ENCODE peak calls at places on chromosome 13, in four cellular contexts. One of them, this sample, is unnamed.

GRCh38 chr13:91046715-91047327 is 300.7 kb upstream of the MIR17HG start:
- DNase-seq in transverse colon: no peak
- DNase-seq in activated B cell treated with CpG ODN at 0.5 μM for 24 hours: no peak
- DNase-seq in cardiac muscle cell: peak
- DNase-seq in this sample: no peak

GRCh38 chr13:106867249-106867648 is 299.3 kb upstream of the ARGLU1 start:
- DNase-seq in activated B cell treated with CpG ODN at 0.5 μM for 24 hours: no peak
- DNase-seq in transverse colon: no peak
- DNase-seq in cardiac muscle cell: no peak
- DNase-seq in this sample: peak

GRCh38 chr13:46905249-46905648 is 8.4 kb upstream of the HTR2A start:
- DNase-seq in cardiac muscle cell: no peak
- DNase-seq in transverse colon: no peak
- DNase-seq in activated B cell treated with CpG ODN at 0.5 μM for 24 hours: no peak
- DNase-seq in this sample: no peak

GRCh38 chr13:76992548-76993001 is 694 bp downstream of the CLN5 start:
- DNase-seq in cardiac muscle cell: peak
- DNase-seq in activated B cell treated with CpG ODN at 0.5 μM for 24 hours: peak
- DNase-seq in transverse colon: peak
- DNase-seq in this sample: no peak

GRCh38 chr13:66899955-66900354 is 330.2 kb downstream of the PCDH9 start:
- DNase-seq in activated B cell treated with CpG ODN at 0.5 μM for 24 hours: no peak
- DNase-seq in transverse colon: no peak
- DNase-seq in cardiac muscle cell: no peak
- DNase-seq in this sample: no peak

GRCh38 chr13:62122434-62122833 is 706.8 kb upstream of the PCDH20 start:
- DNase-seq in activated B cell treated with CpG ODN at 0.5 μM for 24 hours: no peak
- DNase-seq in transverse colon: no peak
- DNase-seq in cardiac muscle cell: no peak
- DNase-seq in this sample: no peak

GRCh38 chr13:29909975-29910674 is 59.7 kb upstream of the UBL3 start:
- DNase-seq in activated B cell treated with CpG ODN at 0.5 μM for 24 hours: no peak
- DNase-seq in cardiac muscle cell: no peak
- DNase-seq in transverse colon: no peak
- DNase-seq in this sample: no peak

GRCh38 chr13:92126399-92126798 is 728.0 kb downstream of the GPC5 start:
- DNase-seq in activated B cell treated with CpG ODN at 0.5 μM for 24 hours: no peak
- DNase-seq in transverse colon: no peak
- DNase-seq in cardiac muscle cell: no peak
- DNase-seq in this sample: no peak

DNA sequence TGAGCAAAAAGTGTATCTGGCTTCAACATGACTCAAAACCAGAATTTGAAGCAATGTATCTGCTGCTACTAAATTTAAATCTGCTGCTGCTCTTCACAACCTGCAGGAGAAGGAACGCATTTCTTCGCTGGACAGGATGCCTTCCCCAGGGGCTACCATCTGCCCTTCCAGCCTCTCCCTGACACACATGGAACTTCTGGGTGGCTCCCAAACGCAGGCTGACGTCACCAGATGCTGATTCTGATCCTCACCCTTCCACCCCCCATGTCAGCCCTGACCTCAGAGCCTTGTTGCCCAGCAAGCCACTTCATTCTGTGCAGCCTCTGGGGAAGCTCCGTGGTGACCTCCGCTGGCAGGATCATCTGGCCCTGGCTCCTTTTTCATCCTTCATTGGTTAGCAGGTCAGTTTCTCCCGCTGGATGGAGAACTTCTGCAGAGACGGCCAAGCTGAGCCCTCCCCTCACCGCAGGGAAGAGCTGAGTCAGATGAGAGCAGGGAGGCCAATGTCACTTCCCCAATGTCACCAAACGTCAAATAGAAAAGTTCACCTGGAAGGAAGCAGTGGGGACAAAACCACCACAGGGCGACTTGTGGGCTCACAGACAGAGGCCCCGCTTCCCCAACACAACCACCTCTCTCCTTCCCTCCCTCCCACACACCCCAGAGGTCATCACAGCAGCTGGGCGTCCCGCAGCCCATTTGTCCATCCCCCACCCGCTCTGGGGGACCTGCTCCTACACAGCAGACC is 14.0 kb upstream of the RAB20 start:
- DNase-seq in activated B cell treated with CpG ODN at 0.5 μM for 24 hours: no peak
- DNase-seq in transverse colon: no peak
- DNase-seq in cardiac muscle cell: peak
- DNase-seq in this sample: no peak
- TF ChIP-seq CTCF in activated B cell treated with CpG ODN at 0.5 μM for 24 hours: no peak
- TF ChIP-seq CTCF in transverse colon: no peak
- TF ChIP-seq CTCF in cardiac muscle cell: no peak
- TF ChIP-seq CTCF in this sample: no peak

DNA sequence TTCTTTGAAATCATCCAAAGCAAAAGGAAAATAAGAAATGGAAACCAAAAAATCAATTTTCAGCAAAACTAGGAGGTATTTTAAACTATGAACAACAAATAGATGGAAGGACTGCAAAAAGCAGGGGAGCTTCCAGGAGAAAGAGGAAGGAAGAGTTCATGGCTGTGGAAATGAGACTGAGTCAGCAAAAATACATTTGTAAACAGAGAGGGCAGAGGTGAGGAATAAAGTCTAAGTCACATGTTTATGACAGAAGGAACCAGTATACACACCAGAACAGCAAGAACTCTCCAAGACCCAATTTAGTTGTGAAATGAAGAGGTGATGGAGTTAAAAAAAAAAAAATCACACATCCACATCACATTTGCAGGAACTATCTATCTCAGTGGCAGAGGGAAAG is 69.6 kb downstream of the RNASEH2B start:
- DNase-seq in cardiac muscle cell: no peak
- DNase-seq in transverse colon: no peak
- DNase-seq in activated B cell treated with CpG ODN at 0.5 μM for 24 hours: no peak
- DNase-seq in this sample: no peak
- TF ChIP-seq CTCF in cardiac muscle cell: no peak
- TF ChIP-seq CTCF in transverse colon: no peak
- TF ChIP-seq CTCF in activated B cell treated with CpG ODN at 0.5 μM for 24 hours: no peak
- TF ChIP-seq CTCF in this sample: no peak

GRCh38 chr13:95494082-95494681 is 58.3 kb upstream of the CLDN10 start:
- DNase-seq in cardiac muscle cell: peak
- DNase-seq in activated B cell treated with CpG ODN at 0.5 μM for 24 hours: no peak
- DNase-seq in transverse colon: no peak
- DNase-seq in this sample: peak
- TF ChIP-seq CTCF in cardiac muscle cell: peak
- TF ChIP-seq CTCF in activated B cell treated with CpG ODN at 0.5 μM for 24 hours: peak
- TF ChIP-seq CTCF in transverse colon: peak
- TF ChIP-seq CTCF in this sample: peak

GRCh38 chr13:99217461-99218101 is 16.9 kb downstream of the UBAC2 start:
- DNase-seq in activated B cell treated with CpG ODN at 0.5 μM for 24 hours: no peak
- DNase-seq in transverse colon: no peak
- DNase-seq in cardiac muscle cell: no peak
- DNase-seq in this sample: no peak
- TF ChIP-seq CTCF in activated B cell treated with CpG ODN at 0.5 μM for 24 hours: no peak
- TF ChIP-seq CTCF in transverse colon: no peak
- TF ChIP-seq CTCF in cardiac muscle cell: no peak
- TF ChIP-seq CTCF in this sample: no peak

DNA sequence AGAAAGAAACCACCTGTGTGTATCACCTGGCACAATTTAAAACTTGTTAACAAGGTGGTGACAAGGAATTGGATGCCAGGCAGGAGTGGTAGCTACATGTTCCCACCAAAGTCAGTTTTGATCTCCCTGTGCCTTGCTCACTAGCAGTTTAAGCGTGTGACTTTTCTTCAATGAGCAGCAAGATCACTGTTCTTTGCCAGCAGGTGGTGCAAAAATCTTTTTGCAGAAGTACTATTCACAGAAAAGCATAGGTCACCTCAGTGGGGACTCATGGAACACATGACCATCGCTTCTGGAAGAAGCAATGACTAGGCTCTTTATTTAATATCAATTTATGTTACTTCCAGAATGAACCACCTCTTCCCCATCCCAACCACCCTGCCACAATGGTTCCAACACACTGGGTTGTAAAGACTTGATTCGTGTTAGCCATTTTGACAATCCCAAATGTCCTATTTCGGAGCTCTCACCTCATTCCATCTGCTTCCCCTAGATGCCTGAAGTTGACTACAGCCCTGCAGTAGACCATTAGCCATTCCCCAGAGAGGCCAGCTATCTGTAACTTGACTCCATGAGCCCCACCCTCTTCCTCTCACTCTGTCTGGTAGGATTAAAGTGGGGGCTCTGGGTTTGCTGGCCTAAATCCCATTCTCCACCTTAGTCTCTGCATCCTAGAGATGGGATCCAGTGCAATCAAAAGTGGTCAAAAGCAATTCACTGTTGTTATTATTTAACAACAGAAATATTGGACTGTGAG is 59.1 kb upstream of the TNFRSF19 start:
- DNase-seq in cardiac muscle cell: peak
- DNase-seq in transverse colon: no peak
- DNase-seq in activated B cell treated with CpG ODN at 0.5 μM for 24 hours: no peak
- DNase-seq in this sample: no peak
- TF ChIP-seq CTCF in cardiac muscle cell: peak
- TF ChIP-seq CTCF in transverse colon: no peak
- TF ChIP-seq CTCF in activated B cell treated with CpG ODN at 0.5 μM for 24 hours: no peak
- TF ChIP-seq CTCF in this sample: peak

DNA sequence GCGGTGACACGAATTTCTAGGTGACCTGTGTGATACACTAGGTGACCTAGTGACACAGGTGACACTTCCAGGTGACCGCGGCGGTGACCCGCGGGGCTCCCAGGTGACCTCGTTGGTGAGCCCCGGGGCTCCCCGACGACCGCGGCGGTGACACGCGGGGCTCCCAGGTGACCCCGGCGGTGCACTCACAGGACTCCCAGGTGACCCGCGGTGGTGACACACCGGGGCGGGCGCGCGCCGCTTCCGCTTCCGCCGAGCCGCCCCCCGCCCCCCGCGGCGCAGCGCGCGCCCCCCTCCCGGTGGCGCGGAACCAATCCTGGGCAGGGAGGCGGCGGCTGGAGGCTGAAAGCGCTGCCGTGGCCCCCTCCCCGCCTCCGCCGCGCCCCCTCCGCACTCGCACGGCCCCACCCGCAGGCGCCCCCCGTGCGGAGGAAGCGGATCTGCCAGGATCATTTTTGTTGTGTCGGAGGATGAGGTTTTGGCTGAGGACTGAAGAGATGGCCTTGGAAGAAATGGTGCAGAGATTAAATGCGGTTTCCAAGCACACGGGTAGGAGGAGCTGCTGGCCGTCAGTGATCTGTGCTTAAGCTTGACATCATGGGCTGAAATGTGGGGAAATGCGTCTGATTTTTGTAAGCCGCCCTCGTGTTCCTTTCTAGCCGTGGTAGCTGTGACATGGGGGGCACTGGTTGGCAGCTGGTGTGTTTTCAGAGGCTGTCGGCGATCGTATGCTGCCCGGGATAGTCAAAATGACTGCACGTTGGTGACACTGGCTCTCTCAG is at the start of gene MCF2L:
- DNase-seq in activated B cell treated with CpG ODN at 0.5 μM for 24 hours: peak
- DNase-seq in transverse colon: peak
- DNase-seq in cardiac muscle cell: peak
- DNase-seq in this sample: peak
- TF ChIP-seq CTCF in activated B cell treated with CpG ODN at 0.5 μM for 24 hours: no peak
- TF ChIP-seq CTCF in transverse colon: no peak
- TF ChIP-seq CTCF in cardiac muscle cell: peak
- TF ChIP-seq CTCF in this sample: no peak

This sample was measured in neural crest cell.